ENCODE peak calls at places on chromosome 6, in six cellular contexts. X is AG10803, T is astrocyte of the spinal cord, W is GM04504, S is pancreas, Z is hypothalamus. F is an unnamed sample.

GRCh38 chr6:144244688-144245087 is 40.4 kb upstream of the UTRN start:
- DNase-seq in T (no peak), X (no peak), S (no peak), Z (no peak), W (no peak), F (no peak)

GRCh38 chr6:170048615-170049256 is 242.1 kb downstream of the DLL1 start:
- DNase-seq in Z (no peak), T (no peak), S (no peak), X (peak; percentile 60), W (no peak), F (peak; percentile 36)

GRCh38 chr6:126625019-126625418 is 285.1 kb downstream of the CENPW start:
- DNase-seq in X (peak; percentile 33), S (no peak), T (peak; percentile 55), W (no peak), Z (no peak), F (no peak)

GRCh38 chr6:170082067-170082466 is 208.8 kb downstream of the DLL1 start:
- DNase-seq in W (no peak), T (no peak), S (no peak), X (no peak), Z (no peak), F (no peak)

GRCh38 chr6:37615564-37616340 is 81.9 kb downstream of the MDGA1 start:
- DNase-seq in T (peak; percentile 84), X (peak; percentile 68), Z (no peak), W (no peak), S (no peak), F (no peak)

GRCh38 chr6:30396833-30397479 is 52.0 kb downstream of the RPP21 start:
- DNase-seq in X (peak; percentile 60), S (peak; percentile 88), T (peak; percentile 42), W (peak; percentile 26), Z (peak; percentile 21), F (peak; percentile 72)

GRCh38 chr6:80249897-80250296 is 143.4 kb downstream of the BCKDHB start:
- DNase-seq in T (no peak), Z (no peak), S (no peak), W (no peak), X (no peak), F (no peak)

GRCh38 chr6:130848945-130849344 is 21.7 kb downstream of the SMLR1 start:
- DNase-seq in X (no peak), S (no peak), Z (no peak), W (no peak), T (no peak), F (no peak)

GRCh38 chr6:115058414-115059211 is 715.8 kb upstream of the HS3ST5 start:
- DNase-seq in T (no peak), S (no peak), W (no peak), X (no peak), Z (no peak), F (no peak)

GRCh38 chr6:112232845-112233256 is 21.5 kb downstream of the LAMA4 start:
- DNase-seq in X (peak; percentile 69), W (no peak), T (peak; percentile 93), Z (no peak), S (no peak), F (no peak)

GRCh38 chr6:30463651-30464618 is 25.4 kb upstream of the HLA-E start:
- DNase-seq in X (peak; percentile 35), W (no peak), S (peak; percentile 77), Z (no peak), T (peak; percentile 40), F (peak; percentile 27)

GRCh38 chr6:51655517-51655916 is 431.9 kb downstream of the PKHD1 start:
- DNase-seq in X (no peak), Z (no peak), W (no peak), T (no peak), S (no peak), F (no peak)

GRCh38 chr6:170584954-170585498 is 589 bp upstream of the PDCD2 start:
- DNase-seq in T (no peak), S (no peak), W (no peak), X (no peak), Z (no peak), F (no peak)

GRCh38 chr6:18584372-18584771 is 197.2 kb downstream of the RNF144B start:
- DNase-seq in X (no peak), T (no peak), S (no peak), W (no peak), Z (no peak), F (no peak)

GRCh38 chr6:141105481-141105880 is 1027.2 kb upstream of the GJE1 start:
- DNase-seq in W (no peak), S (no peak), X (peak; percentile 67), Z (no peak), T (peak; percentile 97), F (peak; percentile 25)

GRCh38 chr6:38212579-38212978 is 393.1 kb downstream of the ZFAND3 start:
- DNase-seq in X (peak; percentile 16), Z (no peak), T (no peak), W (no peak), S (no peak), F (no peak)

GRCh38 chr6:107441706-107442105 is 17.7 kb downstream of the PDSS2 start:
- DNase-seq in Z (no peak), X (no peak), S (no peak), W (no peak), T (no peak), F (no peak)

GRCh38 chr6:136069119-136069518 is 181.0 kb downstream of the MTFR2 start:
- DNase-seq in Z (no peak), W (no peak), T (peak; percentile 71), S (no peak), X (peak; percentile 88), F (no peak)

GRCh38 chr6:155240905-155241600 is 22.8 kb upstream of the CLDN20 start:
- DNase-seq in X (no peak), T (no peak), W (no peak), Z (no peak), S (no peak), F (no peak)

GRCh38 chr6:157990321-157991066 is 8.8 kb downstream of the SYNJ2 start:
- DNase-seq in X (no peak), S (no peak), T (peak; percentile 59), Z (no peak), W (no peak), F (no peak)

GRCh38 chr6:30411515-30412207 is 66.7 kb downstream of the RPP21 start:
- DNase-seq in Z (no peak), S (peak; percentile 76), T (peak; percentile 41), W (peak; percentile 19), X (peak; percentile 43), F (peak; percentile 70)

GRCh38 chr6:36441307-36441894 is 1.3 kb downstream of the PXT1 start:
- DNase-seq in X (peak; percentile 98), W (peak; percentile 97), T (peak; percentile 99), Z (peak; percentile 59), S (peak; percentile 90), F (peak; percentile 99)

GRCh38 chr6:63174173-63174572 is 37.1 kb upstream of the FKBP1C start:
- DNase-seq in S (no peak), X (no peak), T (no peak), W (no peak), Z (no peak), F (no peak)

GRCh38 chr6:108983151-108983550 is 111.5 kb downstream of the SESN1 start:
- DNase-seq in T (no peak), W (no peak), S (no peak), X (no peak), Z (no peak), F (no peak)

GRCh38 chr6:41571066-41571780 is 25.0 kb downstream of the FOXP4 start:
- DNase-seq in T (no peak), S (peak; percentile 20), W (no peak), Z (no peak), X (no peak), F (no peak)